ENCODE peak calls at places on chromosomes 12 and 14, in nine cellular contexts. Y is Peyer's patch, O is ovary, R is prostate gland, F is right lobe of liver, E is A549, G is sigmoid colon, N is adrenal gland, W is H54. K is an unnamed sample.
A peak's percentile ranks its signal among the peaks of the same experiment; 100 is the strongest.

GRCh38 chr12:102026728-102027127 is 35.1 kb downstream of the WASHC3 start:
- DNase-seq in O (no peak), E (no peak), N (no peak), Y (no peak), F (no peak), G (no peak), R (no peak), W (no peak), K (peak; percentile 9)

GRCh38 chr12:96719671-96720362 is 187.2 kb upstream of the NEDD1 start:
- DNase-seq in F (no peak), W (no peak), G (no peak), Y (no peak), E (no peak), O (no peak), N (no peak), R (peak; percentile 10), K (peak; percentile 57)

GRCh38 chr12:78018146-78018910 is 187.6 kb downstream of the NAV3 start:
- DNase-seq in N (peak; percentile 13), W (no peak), G (peak; percentile 70), R (no peak), F (no peak), E (no peak), O (no peak), Y (no peak), K (no peak)

GRCh38 chr12:7439579-7440505 is 4.1 kb downstream of the CD163L1 start:
- DNase-seq in W (no peak), Y (peak; percentile 58), E (peak; percentile 93), N (peak; percentile 17), F (no peak), R (no peak), O (no peak), G (no peak), K (peak; percentile 72)

GRCh38 chr14:56129941-56130340 is 11.7 kb downstream of the PELI2 start:
- DNase-seq in F (no peak), N (peak; percentile 13), O (no peak), G (no peak), W (no peak), Y (no peak), E (no peak), R (no peak), K (no peak)

GRCh38 chr12:76698966-76699365 is 64.9 kb upstream of the ZDHHC17 start:
- DNase-seq in Y (no peak), N (no peak), E (no peak), O (no peak), R (no peak), G (no peak), F (no peak), W (no peak), K (no peak)

GRCh38 chr14:53064461-53064860 is 88.7 kb downstream of the DDHD1 start:
- DNase-seq in G (no peak), N (no peak), R (no peak), E (no peak), W (no peak), F (no peak), O (no peak), Y (no peak), K (no peak)

GRCh38 chr12:2753536-2753935 is 41.2 kb upstream of the FKBP4 start:
- DNase-seq in Y (no peak), F (no peak), O (no peak), G (no peak), E (no peak), N (no peak), W (no peak), R (no peak), K (no peak)

GRCh38 chr12:112979281-112979680 is 962 bp downstream of the OAS2 start:
- DNase-seq in O (no peak), W (no peak), R (peak; percentile 29), G (no peak), N (peak; percentile 22), E (no peak), Y (peak; percentile 84), F (no peak), K (no peak)

GRCh38 chr14:51394804-51395203 is 154.8 kb downstream of the TMX1 start:
- DNase-seq in Y (no peak), F (no peak), W (no peak), E (no peak), R (peak; percentile 53), G (no peak), N (no peak), O (no peak), K (no peak)

GRCh38 chr14:74401504-74402241 is 24.3 kb downstream of the SYNDIG1L start:
- DNase-seq in W (no peak), N (peak; percentile 51), O (no peak), Y (peak; percentile 88), R (no peak), F (peak; percentile 39), G (no peak), E (no peak), K (no peak)

GRCh38 chr12:58656254-58657009 is 263.9 kb downstream of the LRIG3 start:
- DNase-seq in R (no peak), E (no peak), N (no peak), F (no peak), G (no peak), W (no peak), Y (no peak), O (no peak), K (no peak)

GRCh38 chr14:54622189-54622958 is 55.4 kb downstream of the SAMD4A start:
- DNase-seq in N (no peak), W (no peak), O (no peak), E (no peak), G (no peak), Y (no peak), R (no peak), F (no peak), K (peak; percentile 53)

GRCh38 chr12:123726244-123726643 is 14.1 kb downstream of the ATP6V0A2 start:
- DNase-seq in F (no peak), G (no peak), W (no peak), N (no peak), O (no peak), Y (no peak), E (no peak), R (no peak), K (no peak)

GRCh38 chr12:69602954-69603353 is 7.8 kb downstream of the LRRC10 start:
- DNase-seq in Y (no peak), F (no peak), W (no peak), G (no peak), O (no peak), N (no peak), R (no peak), E (peak; percentile 10), K (peak; percentile 18)

GRCh38 chr12:69608114-69608513 is 2.6 kb downstream of the LRRC10 start:
- DNase-seq in G (no peak), W (no peak), O (no peak), E (no peak), Y (no peak), F (no peak), R (no peak), N (no peak), K (peak; percentile 78)

GRCh38 chr12:69598174-69598753 is 12.4 kb downstream of the LRRC10 start:
- DNase-seq in E (no peak), R (no peak), N (no peak), W (no peak), F (no peak), G (no peak), Y (no peak), O (no peak), K (no peak)

GRCh38 chr12:69600804-69601203 is 9.9 kb downstream of the LRRC10 start:
- DNase-seq in F (no peak), O (no peak), G (no peak), E (no peak), N (no peak), R (no peak), W (no peak), Y (no peak), K (no peak)

GRCh38 chr12:69601962-69602685 is 8.6 kb downstream of the LRRC10 start:
- DNase-seq in Y (no peak), F (no peak), N (no peak), R (no peak), E (no peak), G (no peak), O (no peak), W (no peak), K (no peak)
- TF ChIP-seq POLR2A in Y (no peak), F (no peak), N (no peak), R (no peak), E (no peak), G (no peak), O (no peak), W (no peak), K (peak; percentile 17)

GRCh38 chr14:58243790-58244555 is 670 bp upstream of the PSMA3 start:
- DNase-seq in O (no peak), R (no peak), W (no peak), F (no peak), G (no peak), Y (no peak), N (peak; percentile 22), E (peak; percentile 38), K (peak; percentile 72)
- TF ChIP-seq POLR2A in O (no peak), R (no peak), W (no peak), F (no peak), G (no peak), Y (no peak), N (no peak), E (no peak), K (no peak)

DNA sequence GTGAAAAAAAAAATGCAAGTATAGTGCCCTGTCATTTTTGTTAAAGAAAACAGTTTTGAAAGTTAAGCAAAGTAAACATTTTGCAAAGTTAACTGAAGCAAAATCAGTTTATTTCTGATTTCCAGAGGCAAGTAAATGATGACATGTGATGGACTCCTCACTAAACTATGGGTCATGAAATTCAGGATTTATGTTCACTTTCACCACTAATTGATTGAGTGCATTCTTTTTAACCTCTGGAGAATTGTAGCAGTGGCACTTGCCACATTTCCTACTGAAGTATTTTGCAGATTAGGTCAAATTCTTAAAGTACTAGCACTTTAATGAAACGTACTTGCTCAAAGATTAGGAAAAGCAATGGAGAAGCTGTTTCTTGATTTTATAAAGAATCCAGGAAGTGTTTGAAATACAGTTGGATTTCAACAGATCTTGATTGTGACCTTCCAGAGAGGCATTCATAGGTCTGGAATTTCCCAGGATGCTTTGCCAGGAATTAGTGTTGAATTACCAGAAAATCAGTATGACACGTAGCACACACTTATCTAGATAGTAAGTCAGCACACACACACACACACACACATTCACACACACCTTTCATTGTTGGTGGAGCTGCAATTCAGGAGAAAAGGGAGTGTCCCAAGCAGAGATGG is 162.6 kb downstream of the MYRFL start:
- DNase-seq in E (peak; percentile 76), G (no peak), W (peak; percentile 28), R (peak; percentile 5), N (peak; percentile 77), F (no peak), Y (peak; percentile 76), O (no peak), K (no peak)
- TF ChIP-seq POLR2A in E (no peak), G (no peak), W (no peak), R (no peak), N (peak; percentile 35), F (no peak), Y (no peak), O (no peak), K (no peak)

DNA sequence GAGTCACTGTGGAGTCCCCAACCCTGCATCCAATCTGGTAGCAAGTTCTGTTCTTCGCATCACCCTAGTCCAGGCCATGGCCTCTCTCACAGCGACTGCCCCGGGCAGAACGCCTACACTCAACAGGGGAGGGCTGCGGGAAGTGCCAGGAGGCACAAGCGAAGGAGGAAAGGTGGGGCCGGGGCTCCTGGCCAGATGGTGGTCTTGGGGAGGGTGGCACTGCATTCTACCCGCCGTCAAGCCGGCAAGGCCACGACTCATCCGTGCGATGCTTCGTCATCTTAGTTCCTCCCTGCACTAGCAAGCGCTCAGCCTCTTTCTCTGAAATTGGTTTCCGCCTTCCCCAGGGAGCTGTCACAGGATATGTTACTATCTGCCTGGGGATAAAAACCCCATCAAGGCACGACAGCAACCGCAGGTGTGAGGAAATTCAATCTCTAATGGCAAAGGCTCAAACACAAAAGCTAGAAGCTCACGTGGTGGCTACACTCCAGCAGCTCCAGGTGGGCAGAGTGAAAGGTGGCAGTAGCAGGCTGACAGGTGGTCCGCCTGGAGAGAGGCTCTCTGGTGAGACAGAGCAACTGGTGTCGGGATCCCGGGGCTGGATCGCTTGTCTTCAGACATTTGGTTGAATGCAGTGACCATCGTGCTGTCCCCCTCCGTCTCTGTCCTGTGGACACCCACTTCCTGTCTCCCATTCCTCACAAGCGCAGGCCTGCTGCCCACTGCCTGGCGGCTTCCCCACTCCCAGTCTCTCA is 34.1 kb downstream of the ACADS start:
- DNase-seq in Y (no peak), N (no peak), G (no peak), O (no peak), F (no peak), R (no peak), W (no peak), E (no peak), K (no peak)
- TF ChIP-seq POLR2A in Y (no peak), N (no peak), G (no peak), O (no peak), F (no peak), R (no peak), W (no peak), E (no peak), K (no peak)

K was measured in erythroblast.